ENCODE peak calls at places on chromosomes 4 and X, in seven cellular contexts. W, B, O, G, R, Z and S are unnamed samples.

GRCh38 chr4:56218230-56218895 is 168.9 kb downstream of the AASDH start:
- DNase-seq in W (no peak), B (no peak), O (no peak), G (no peak), R (no peak), Z (no peak), S (no peak)

GRCh38 chrX:133048751-133049150 is 48.2 kb downstream of the USP26 start:
- DNase-seq in W (no peak), B (no peak), O (no peak), G (no peak), R (no peak), Z (no peak), S (no peak)

GRCh38 chrX:85243761-85244410 is at the start of the genes SATL1 and ZNF711:
- DNase-seq in W (peak), B (peak), O (peak), G (peak), R (peak), Z (no peak), S (peak)

GRCh38 chr4:1410491-1411325 is 4.5 kb upstream of the NKX1-1 start:
- DNase-seq in W (peak), B (peak), O (peak), G (peak), R (peak), Z (no peak), S (peak)

GRCh38 chrX:134013092-134013497 is 27.7 kb upstream of the GPC3 start:
- DNase-seq in W (no peak), B (no peak), O (peak), G (no peak), R (no peak), Z (no peak), S (no peak)

GRCh38 chr4:124431663-124432192 is 280.8 kb downstream of the ANKRD50 start:
- DNase-seq in W (no peak), B (no peak), O (no peak), G (peak), R (no peak), Z (no peak), S (no peak)

GRCh38 chr4:37392540-37393255 is 148.2 kb downstream of the NWD2 start:
- DNase-seq in W (no peak), B (no peak), O (no peak), G (no peak), R (peak), Z (no peak), S (no peak)

GRCh38 chr4:6941796-6942195 is 32.2 kb downstream of the TBC1D14 start:
- DNase-seq in W (no peak), B (no peak), O (no peak), G (no peak), R (no peak), Z (no peak), S (no peak)

GRCh38 chr4:83054928-83055327 is 19.9 kb downstream of the COPS4 start:
- DNase-seq in W (no peak), B (no peak), O (peak), G (peak), R (no peak), Z (no peak), S (no peak)

GRCh38 chr4:110452546-110452945 is 23.4 kb upstream of the ENPEP start:
- DNase-seq in W (no peak), B (no peak), O (no peak), G (no peak), R (no peak), Z (no peak), S (no peak)

GRCh38 chr4:86554641-86555040 is 39.5 kb upstream of the PTPN13 start:
- DNase-seq in W (no peak), B (no peak), O (no peak), G (no peak), R (no peak), Z (no peak), S (no peak)

GRCh38 chr4:7622371-7622770 is 187.6 kb upstream of the PSAPL1 start:
- DNase-seq in W (no peak), B (no peak), O (no peak), G (no peak), R (no peak), Z (no peak), S (no peak)

GRCh38 chr4:151952711-151953254 is 192.0 kb upstream of the GATB start:
- DNase-seq in W (no peak), B (no peak), O (no peak), G (no peak), R (no peak), Z (no peak), S (no peak)

GRCh38 chr4:123974419-123975105 is 578.0 kb downstream of the SPRY1 start:
- DNase-seq in W (no peak), B (no peak), O (no peak), G (no peak), R (no peak), Z (no peak), S (no peak)

GRCh38 chr4:3176625-3177229 is 72.2 kb upstream of the MSANTD1 start:
- DNase-seq in W (no peak), B (no peak), O (no peak), G (no peak), R (no peak), Z (no peak), S (no peak)

GRCh38 chrX:9341305-9342201 is 123.3 kb upstream of the TBL1X start:
- DNase-seq in W (no peak), B (peak), O (peak), G (peak), R (peak), Z (no peak), S (peak)

GRCh38 chrX:101377542-101377941 is 8.4 kb downstream of the BTK start:
- DNase-seq in W (no peak), B (no peak), O (no peak), G (no peak), R (no peak), Z (no peak), S (no peak)

DNA sequence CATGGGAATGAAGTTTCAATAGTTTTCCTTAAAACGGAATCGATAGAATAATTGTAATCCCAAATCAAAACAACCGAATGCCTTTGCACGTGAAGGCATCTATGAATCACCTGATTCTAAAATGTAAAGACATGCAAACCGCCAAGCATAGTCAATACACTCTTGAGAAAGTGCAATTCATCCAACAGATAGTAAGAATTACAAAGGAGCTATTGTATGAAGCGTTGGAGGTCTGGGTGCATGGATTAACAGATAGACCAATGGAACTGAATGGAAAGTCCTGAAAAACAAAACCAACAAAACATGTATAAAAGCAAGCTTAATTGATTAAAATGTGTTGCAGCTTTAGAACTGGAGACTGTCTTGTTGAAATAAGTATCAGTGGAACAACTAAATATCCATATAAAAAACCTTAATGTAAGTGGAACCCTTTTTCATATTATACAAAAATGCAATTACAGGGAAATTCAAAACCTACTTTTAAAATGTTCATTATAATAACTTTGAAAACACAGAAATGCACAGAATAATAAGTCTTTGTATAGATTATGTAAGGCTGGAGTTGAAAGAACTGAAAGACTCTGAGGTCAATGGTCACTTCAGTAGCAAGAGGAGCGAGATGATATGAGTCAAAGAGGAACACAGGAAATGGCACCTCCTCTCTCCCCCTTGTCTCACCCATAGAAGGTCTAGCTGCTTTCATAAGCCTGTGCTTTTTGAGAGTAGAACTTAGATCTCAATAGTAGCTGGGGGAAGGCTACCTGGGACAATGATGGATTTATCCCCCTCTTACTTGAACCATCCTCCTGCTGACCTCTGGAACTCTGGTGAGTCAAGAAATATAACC is 20.1 kb downstream of the MAGEC2 start:
- DNase-seq in W (no peak), B (no peak), O (no peak), G (no peak), R (no peak), Z (no peak), S (no peak)
- H3K4ac ChIP-seq in W (no peak), B (no peak), O (no peak), G (no peak), R (no peak), Z (no peak), S (no peak)

DNA sequence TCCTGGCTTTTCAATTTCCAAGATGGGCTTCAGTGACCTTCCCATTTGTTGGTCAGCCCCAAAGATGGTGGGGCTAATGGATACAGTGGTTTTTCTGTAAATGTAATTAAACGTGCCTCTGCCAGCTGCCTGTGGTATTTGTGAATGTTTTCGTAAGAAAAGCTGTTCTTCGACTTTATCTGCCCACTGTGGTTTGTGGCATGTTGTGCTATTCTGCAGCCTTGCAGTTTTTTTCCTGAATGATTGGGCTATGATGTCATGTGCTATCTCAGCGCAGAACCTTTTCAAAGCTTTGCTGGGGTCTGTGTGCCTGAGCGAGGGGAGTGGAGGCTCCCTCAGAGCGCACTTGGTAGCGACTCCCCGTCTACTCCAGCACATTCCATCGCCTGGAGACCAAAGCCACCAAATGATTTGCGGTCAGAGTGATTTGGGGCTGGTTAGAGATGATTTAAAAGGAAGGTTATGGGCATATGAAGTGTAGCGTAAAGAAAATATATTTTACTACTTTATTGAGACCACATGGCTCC is 137.5 kb downstream of the PALLD start:
- DNase-seq in W (no peak), B (peak), O (peak), G (peak), R (peak), Z (no peak), S (no peak)
- H3K9ac ChIP-seq in W (no peak), B (no peak), O (peak), G (no peak), R (no peak), Z (no peak), S (no peak)

GRCh38 chr4:42360158-42360557 is 37.1 kb upstream of the SHISA3 start:
- DNase-seq in W (no peak), B (no peak), O (no peak), G (no peak), R (no peak), Z (no peak), S (no peak)

GRCh38 chr4:42363614-42364013 is 33.7 kb upstream of the SHISA3 start:
- DNase-seq in W (no peak), B (no peak), O (no peak), G (no peak), R (no peak), Z (no peak), S (no peak)

GRCh38 chr4:42361475-42361874 is 35.8 kb upstream of the SHISA3 start:
- DNase-seq in W (no peak), B (no peak), O (no peak), G (no peak), R (no peak), Z (no peak), S (no peak)

GRCh38 chr4:42366959-42367358 is 30.3 kb upstream of the SHISA3 start:
- DNase-seq in W (no peak), B (no peak), O (no peak), G (no peak), R (no peak), Z (no peak), S (no peak)

DNA sequence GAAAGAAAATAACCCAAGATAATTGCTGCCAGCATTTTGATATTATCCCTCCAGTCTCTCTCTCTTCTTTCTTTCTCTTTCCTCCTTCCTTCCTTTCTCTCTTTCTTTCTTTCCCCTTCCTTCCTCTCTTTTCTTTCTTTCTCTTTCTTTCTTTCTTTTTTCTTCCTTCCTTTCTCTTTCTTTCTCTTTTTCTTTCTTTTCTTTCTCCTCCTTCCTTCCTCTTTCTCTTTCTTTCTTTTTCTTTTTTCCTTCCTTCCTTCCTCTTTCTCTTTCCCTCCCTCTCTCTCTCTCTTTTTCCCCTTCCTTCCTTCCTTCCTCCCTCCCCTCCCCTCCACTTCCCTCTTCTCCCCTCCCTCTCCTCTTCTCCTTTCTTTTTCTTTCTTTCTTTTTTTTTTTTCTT is 32.6 kb upstream of the SHISA3 start:
- DNase-seq in W (no peak), B (no peak), O (no peak), G (no peak), R (no peak), Z (no peak), S (no peak)
- H3K4ac ChIP-seq in W (no peak), B (no peak), O (no peak), G (no peak), R (no peak), Z (no peak), S (no peak)

GRCh38 chrX:46165866-46166265 is 379.4 kb downstream of the ZNF674 start:
- DNase-seq in W (no peak), B (no peak), O (no peak), G (no peak), R (no peak), Z (no peak), S (no peak)
- H3K9ac ChIP-seq in W (no peak), B (no peak), O (no peak), G (no peak), R (no peak), Z (no peak), S (no peak)

GRCh38 chr4:5790546-5790857 is 79.5 kb downstream of the EVC start:
- DNase-seq in W (no peak), B (no peak), O (no peak), G (no peak), R (no peak), Z (no peak), S (no peak)

GRCh38 chr4:5788144-5788543 is 77.1 kb downstream of the EVC start:
- DNase-seq in W (peak), B (no peak), O (no peak), G (no peak), R (no peak), Z (no peak), S (peak)

GRCh38 chr4:5789141-5789540 is 78.1 kb downstream of the EVC start:
- DNase-seq in W (peak), B (no peak), O (no peak), G (no peak), R (no peak), Z (no peak), S (peak)

GRCh38 chr4:5793514-5793913 is 82.5 kb downstream of the EVC start:
- DNase-seq in W (no peak), B (no peak), O (no peak), G (no peak), R (no peak), Z (no peak), S (peak)

GRCh38 chr4:5791654-5792053 is 80.7 kb downstream of the EVC start:
- DNase-seq in W (no peak), B (no peak), O (no peak), G (no peak), R (no peak), Z (no peak), S (peak)
- H3K4ac ChIP-seq in W (no peak), B (no peak), O (no peak), G (no peak), R (no peak), Z (no peak), S (no peak)

GRCh38 chrX:96909291-96909690 is 25.6 kb downstream of the RPA4 start:
- DNase-seq in W (no peak), B (no peak), O (no peak), G (peak), R (peak), Z (no peak), S (no peak)
- H3K9ac ChIP-seq in W (no peak), B (no peak), O (peak), G (no peak), R (no peak), Z (no peak), S (no peak)

GRCh38 chrX:148466292-148466691 is 34.1 kb upstream of the AFF2 start:
- DNase-seq in W (no peak), B (no peak), O (no peak), G (no peak), R (no peak), Z (no peak), S (no peak)
- H3K4ac ChIP-seq in W (no peak), B (no peak), O (no peak), G (no peak), R (no peak), Z (no peak), S (no peak)

DNA sequence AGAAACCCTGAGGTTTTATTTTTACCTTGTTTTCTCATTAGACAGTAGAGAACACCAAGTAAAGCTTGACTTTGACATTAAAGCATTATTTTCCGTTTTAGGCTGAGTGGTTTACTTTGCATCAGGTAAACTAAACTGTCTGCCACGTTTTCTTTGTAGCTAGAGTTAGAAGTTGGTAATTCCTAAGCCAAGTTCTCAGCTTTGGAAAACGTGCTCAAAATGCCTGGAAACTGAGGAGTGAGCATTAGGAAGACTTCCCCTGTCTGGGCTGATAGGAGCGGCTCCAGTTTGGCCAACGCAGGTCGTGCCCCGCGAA is 815 bp downstream of the PDLIM3 start:
- DNase-seq in W (no peak), B (no peak), O (no peak), G (no peak), R (no peak), Z (no peak), S (no peak)
- H3K9ac ChIP-seq in W (no peak), B (no peak), O (peak), G (peak), R (peak), Z (no peak), S (peak)

DNA sequence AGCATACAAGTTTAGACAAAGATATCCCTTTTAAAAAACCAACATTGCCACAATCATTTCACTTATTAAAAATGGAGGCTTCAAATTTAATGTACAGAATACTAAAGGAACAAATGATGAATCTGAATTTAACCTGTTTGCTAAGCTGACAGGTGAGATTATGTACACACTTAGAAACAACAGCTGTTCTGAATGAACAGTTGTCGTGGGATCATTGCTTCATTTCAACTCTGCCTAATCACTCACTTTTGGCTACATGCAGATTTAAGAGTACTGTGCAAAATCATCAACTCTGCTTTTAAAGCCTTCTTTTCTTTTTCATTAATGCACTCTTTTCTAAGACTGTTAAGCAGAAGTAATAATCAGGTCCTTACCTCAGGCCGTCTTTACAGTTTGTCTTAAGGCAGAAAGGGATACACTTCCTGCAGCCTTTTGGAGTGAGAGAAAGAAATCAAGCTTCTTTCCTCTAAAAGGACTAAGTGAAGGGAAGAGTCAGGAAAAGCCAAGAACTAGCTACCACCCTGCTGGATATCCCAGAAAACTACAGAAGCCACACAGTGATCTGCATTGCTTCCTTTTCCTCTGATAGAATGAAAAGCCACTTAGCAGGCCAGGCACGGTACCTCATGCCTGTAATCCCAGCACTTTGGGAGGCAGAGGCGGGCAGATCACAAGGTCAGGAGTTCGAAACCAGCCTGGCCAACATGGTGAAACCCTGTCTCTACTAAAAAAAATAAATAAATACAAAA is 54.7 kb upstream of the NPNT start:
- DNase-seq in W (no peak), B (no peak), O (no peak), G (no peak), R (peak), Z (no peak), S (no peak)
- H3K4ac ChIP-seq in W (no peak), B (no peak), O (no peak), G (no peak), R (no peak), Z (no peak), S (no peak)

DNA sequence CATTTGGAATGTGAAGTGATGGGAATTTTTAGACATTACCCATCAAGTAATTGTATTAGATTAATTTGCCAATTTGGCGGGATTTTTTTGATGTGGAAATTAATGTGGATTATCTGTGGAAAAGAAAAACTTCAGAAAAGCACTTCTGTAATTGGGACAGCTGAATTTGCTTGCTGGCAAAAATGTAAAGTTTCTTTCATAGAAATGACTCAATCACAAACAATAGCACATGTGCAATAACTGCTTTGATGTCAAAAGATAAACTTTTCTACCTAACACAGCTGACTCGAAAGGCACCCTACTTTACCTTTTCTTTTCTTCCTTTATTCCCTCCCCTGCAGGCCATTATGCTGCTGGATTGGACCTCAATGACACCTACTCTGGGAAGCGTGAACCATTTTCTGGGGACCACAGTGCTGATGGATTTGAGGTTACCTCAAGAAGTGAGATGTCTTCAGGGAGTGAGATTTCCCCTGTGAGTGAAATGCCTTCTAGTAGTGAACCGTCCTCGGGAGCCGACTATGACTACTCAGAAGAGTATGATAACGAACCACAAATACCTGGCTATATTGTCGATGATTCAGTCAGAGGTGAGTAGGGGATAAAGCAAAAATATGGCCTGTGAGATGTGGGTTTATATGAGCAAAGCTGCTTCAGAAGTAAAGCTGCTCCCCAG is 1.4 kb downstream of the AREG start:
- DNase-seq in W (no peak), B (no peak), O (no peak), G (no peak), R (no peak), Z (peak), S (no peak)
- H3K9ac ChIP-seq in W (no peak), B (no peak), O (no peak), G (no peak), R (no peak), Z (no peak), S (no peak)